ENCODE peak calls at places on chromosomes 16 and 17, in seven cellular contexts. V is naive B cell, G is endothelial cell, J is A549, B is cerebellum, C is NCI-H1092, T is T-helper 1 cell. P is an unnamed sample.

GRCh38 chr17:33482636-33483035 is 189.5 kb upstream of the ASIC2 start:
- DNase-seq in T (no peak), G (no peak), V (no peak), C (no peak), B (peak; percentile 23), J (no peak), P (no peak)

GRCh38 chr16:29975134-29975538 is 1.5 kb downstream of the TAOK2 start:
- DNase-seq in V (no peak), J (no peak), B (no peak), C (no peak), T (no peak), G (no peak), P (no peak)

GRCh38 chr17:78185981-78186688 is 717 bp downstream of the TK1 start:
- DNase-seq in C (no peak), J (peak; percentile 73), T (no peak), B (no peak), V (no peak), G (no peak), P (no peak)

GRCh38 chr17:74493381-74493833 is 27.0 kb downstream of the CD300A start:
- DNase-seq in V (peak; percentile 36), T (peak; percentile 29), B (peak; percentile 77), C (peak; percentile 33), J (peak; percentile 86), G (peak; percentile 82), P (peak; percentile 77)

GRCh38 chr16:85490971-85491771 is 122.0 kb upstream of the GSE1 start:
- DNase-seq in B (no peak), G (peak; percentile 54), V (peak; percentile 14), T (no peak), J (peak; percentile 63), C (no peak), P (peak; percentile 93)

GRCh38 chr16:85296859-85297698 is 184.8 kb upstream of the CIBAR2 start:
- DNase-seq in C (peak; percentile 27), G (peak; percentile 73), J (peak; percentile 79), B (no peak), V (peak; percentile 51), T (no peak), P (peak; percentile 83)

GRCh38 chr16:31487720-31488629 is 5.1 kb downstream of the SLC5A2 start:
- DNase-seq in G (no peak), J (peak; percentile 69), B (peak; percentile 73), V (peak; percentile 59), T (peak; percentile 68), C (peak; percentile 19), P (peak; percentile 79)

GRCh38 chr16:56424404-56424765 is 960 bp downstream of the AMFR start:
- DNase-seq in T (no peak), G (no peak), J (no peak), C (no peak), B (no peak), V (no peak), P (peak; percentile 12)

GRCh38 chr17:17693253-17693954 is 12.1 kb downstream of the RAI1 start:
- DNase-seq in B (no peak), G (peak; percentile 62), J (no peak), T (no peak), C (peak; percentile 71), V (no peak), P (peak; percentile 75)

GRCh38 chr16:54928421-54929089 is 2.1 kb upstream of the IRX5 start:
- DNase-seq in V (no peak), G (peak; percentile 77), J (peak; percentile 23), B (no peak), C (peak; percentile 40), T (no peak), P (peak; percentile 40)

GRCh38 chr17:10328971-10329923 is 43.6 kb downstream of the MYH13 start:
- DNase-seq in T (no peak), G (no peak), J (no peak), V (no peak), B (no peak), C (no peak), P (peak; percentile 12)

GRCh38 chr16:3681206-3681605 is 26.7 kb downstream of the DNASE1 start:
- DNase-seq in J (no peak), T (no peak), V (no peak), G (no peak), C (no peak), B (no peak), P (no peak)

GRCh38 chr16:8848231-8848938 is 20.4 kb downstream of the CARHSP1 start:
- DNase-seq in G (no peak), B (no peak), J (no peak), V (no peak), T (no peak), C (no peak), P (no peak)

GRCh38 chr17:8071496-8071895 is 16.0 kb downstream of the ALOX12B start:
- DNase-seq in V (no peak), B (no peak), T (no peak), C (no peak), J (no peak), G (no peak), P (no peak)

GRCh38 chr16:9138731-9139501 is 47.5 kb downstream of the HAPSTR1 start:
- DNase-seq in J (peak; percentile 41), C (peak; percentile 71), G (peak; percentile 88), V (peak; percentile 52), B (peak; percentile 66), T (peak; percentile 26), P (peak; percentile 71)

GRCh38 chr17:9842057-9842758 is 16.5 kb downstream of the GLP2R start:
- DNase-seq in C (no peak), J (peak; percentile 65), V (no peak), B (peak; percentile 71), G (no peak), T (no peak), P (no peak)

GRCh38 chr17:21167303-21167702 is 40.5 kb downstream of the DHRS7B start:
- DNase-seq in C (no peak), V (no peak), G (no peak), B (no peak), T (no peak), J (no peak), P (no peak)

GRCh38 chr16:12904041-12904671 is 2.8 kb downstream of the SHISA9 start:
- DNase-seq in J (no peak), G (no peak), C (no peak), V (no peak), B (no peak), T (no peak), P (no peak)

GRCh38 chr17:3916013-3916696 is at the start of gene P2RX1:
- DNase-seq in B (no peak), T (no peak), V (peak; percentile 85), J (no peak), C (no peak), G (no peak), P (no peak)

GRCh38 chr16:84199861-84200260 is 8.9 kb downstream of the ADAD2 start:
- DNase-seq in G (no peak), B (no peak), V (no peak), C (no peak), T (no peak), J (no peak), P (no peak)

GRCh38 chr17:4895676-4896331 is 3.5 kb upstream of the C17orf107 start:
- DNase-seq in V (no peak), B (no peak), T (no peak), G (peak; percentile 53), J (no peak), C (no peak), P (peak; percentile 28)

GRCh38 chr17:55690105-55690508 is 32.6 kb downstream of the TMEM100 start:
- DNase-seq in B (no peak), J (no peak), V (no peak), C (no peak), G (no peak), T (no peak), P (no peak)

GRCh38 chr17:79691931-79692330 is 38.8 kb upstream of the ENPP7 start:
- DNase-seq in T (no peak), B (peak; percentile 78), G (no peak), C (no peak), J (no peak), V (no peak), P (no peak)

GRCh38 chr16:11586375-11586855 is 304 bp downstream of the LITAF start:
- DNase-seq in B (no peak), G (no peak), C (no peak), V (peak; percentile 61), T (no peak), J (no peak), P (no peak)

GRCh38 chr16:1929105-1929504 is 10.9 kb upstream of the HS3ST6 start:
- DNase-seq in T (no peak), G (no peak), J (peak; percentile 78), B (peak; percentile 27), V (no peak), C (no peak), P (peak; percentile 72)

GRCh38 chr16:79661578-79661977 is 61.0 kb upstream of the MAF start:
- DNase-seq in T (no peak), J (no peak), C (no peak), V (no peak), B (no peak), G (no peak), P (no peak)

GRCh38 chr16:19863990-19864389 is 20.7 kb downstream of the GPRC5B start:
- DNase-seq in J (no peak), T (no peak), G (no peak), B (no peak), C (no peak), V (no peak), P (no peak)

GRCh38 chr17:30550512-30551273 is 73.5 kb downstream of the GOSR1 start:
- DNase-seq in T (no peak), G (no peak), C (no peak), J (no peak), B (no peak), V (peak; percentile 79), P (no peak)

GRCh38 chr17:39921323-39921722 is 2.9 kb upstream of the GSDMB start:
- DNase-seq in T (no peak), B (no peak), J (no peak), G (no peak), V (no peak), C (no peak), P (no peak)